ENCODE peak calls at places on chromosome 13, in four cellular contexts. U is activated CD4-positive, CD25-positive, alpha-beta regulatory T cell; F is frontal cortex; E is ureter. T is an unnamed sample.

GRCh38 chr13:45341799-45342584 is 1.0 kb upstream of the TPT1 start:
- DNase-seq in E (peak), F (no peak), U (no peak), T (no peak)

GRCh38 chr13:96822900-96823299 is 171.4 kb downstream of the OXGR1 start:
- DNase-seq in U (no peak), E (no peak), F (no peak), T (no peak)

GRCh38 chr13:101529419-101529818 is 76.9 kb downstream of the ITGBL1 start:
- DNase-seq in E (no peak), U (no peak), F (no peak), T (no peak)

GRCh38 chr13:77918391-77919261 is at the start of gene EDNRB:
- DNase-seq in E (peak), F (peak), U (no peak), T (no peak)

GRCh38 chr13:103960011-103960410 is 893.8 kb upstream of the SLC10A2 start:
- DNase-seq in U (no peak), E (no peak), F (no peak), T (no peak)

GRCh38 chr13:35157143-35157755 is 215.2 kb downstream of the NBEA start:
- DNase-seq in F (no peak), E (peak), U (no peak), T (peak)

GRCh38 chr13:93450226-93450625 is 223.6 kb downstream of the GPC6 start:
- DNase-seq in U (no peak), F (no peak), E (no peak), T (no peak)

GRCh38 chr13:102203718-102204117 is 198.1 kb downstream of the FGF14 start:
- DNase-seq in E (no peak), F (no peak), U (no peak), T (no peak)

GRCh38 chr13:109651854-109652253 is 134.5 kb downstream of the IRS2 start:
- DNase-seq in F (no peak), E (no peak), U (no peak), T (no peak)

GRCh38 chr13:107209811-107210210 is 641.9 kb upstream of the ARGLU1 start:
- DNase-seq in F (no peak), U (no peak), E (no peak), T (no peak)

GRCh38 chr13:113815151-113816058 is 48.5 kb downstream of the GAS6 start:
- DNase-seq in F (no peak), U (no peak), E (no peak), T (no peak)

GRCh38 chr13:110555601-110556223 is 5.8 kb downstream of the RAB20 start:
- DNase-seq in E (peak), F (no peak), U (no peak), T (no peak)

GRCh38 chr13:65971541-65971940 is 1258.6 kb downstream of the PCDH9 start:
- DNase-seq in E (no peak), U (no peak), F (no peak), T (no peak)

GRCh38 chr13:32940601-32941000 is 75.6 kb upstream of the KL start:
- DNase-seq in U (no peak), E (no peak), F (no peak), T (no peak)

GRCh38 chr13:33193428-33193974 is 92.1 kb downstream of the STARD13 start:
- DNase-seq in E (no peak), U (no peak), F (no peak), T (no peak)

GRCh38 chr13:20714161-20714560 is 10.7 kb downstream of the IL17D start:
- DNase-seq in F (no peak), U (no peak), E (no peak), T (no peak)

GRCh38 chr13:41668130-41668757 is 210.9 kb downstream of the RGCC start:
- DNase-seq in U (no peak), E (peak), F (peak), T (peak)

GRCh38 chr13:79782541-79783216 is 301.7 kb downstream of the NDFIP2 start:
- DNase-seq in U (no peak), E (peak), F (no peak), T (peak)

GRCh38 chr13:93727301-93728141 is 500.9 kb downstream of the GPC6 start:
- DNase-seq in F (no peak), E (no peak), U (no peak), T (no peak)

GRCh38 chr13:109904218-109904617 is 117.8 kb upstream of the IRS2 start:
- DNase-seq in U (no peak), E (no peak), F (no peak), T (no peak)

GRCh38 chr13:61695147-61695546 is 279.5 kb upstream of the PCDH20 start:
- DNase-seq in U (no peak), E (no peak), F (no peak), T (no peak)

GRCh38 chr13:74131206-74131605 is 3.0 kb downstream of the KLF12 start:
- DNase-seq in E (no peak), U (no peak), F (no peak), T (no peak)

GRCh38 chr13:78636493-78636892 is 22.5 kb downstream of the OBI1 start:
- DNase-seq in U (no peak), F (no peak), E (no peak), T (no peak)

GRCh38 chr13:77002590-77003190 is 10.8 kb downstream of the CLN5 start:
- DNase-seq in E (no peak), U (no peak), F (no peak), T (no peak)

GRCh38 chr13:35347679-35348205 is 128.7 kb downstream of the MAB21L1 start:
- DNase-seq in E (no peak), U (no peak), F (no peak), T (no peak)

GRCh38 chr13:20442798-20443381 is 82.8 kb downstream of the CRYL1 start:
- DNase-seq in E (no peak), F (no peak), U (no peak), T (no peak)

GRCh38 chr13:33953203-33953602 is 135.3 kb downstream of the RFC3 start:
- DNase-seq in E (no peak), U (no peak), F (no peak), T (no peak)

GRCh38 chr13:40530961-40531360 is 135.5 kb downstream of the FOXO1 start:
- DNase-seq in U (no peak), F (no peak), E (no peak), T (no peak)

GRCh38 chr13:111049791-111050538 is 65.1 kb upstream of the ARHGEF7 start:
- DNase-seq in F (no peak), U (no peak), E (no peak), T (no peak)

GRCh38 chr13:40171566-40171965 is 494.9 kb downstream of the FOXO1 start:
- DNase-seq in E (no peak), F (no peak), U (no peak), T (no peak)

GRCh38 chr13:76307157-76307556 is 579.0 kb downstream of the KCTD12 start:
- DNase-seq in U (no peak), F (no peak), E (no peak), T (no peak)

GRCh38 chr13:36313047-36313969 is 15.7 kb upstream of the CCDC169 start:
- DNase-seq in F (no peak), U (no peak), E (no peak), T (no peak)

GRCh38 chr13:77479326-77479725 is 56.2 kb upstream of the SCEL start:
- DNase-seq in E (no peak), F (no peak), U (no peak), T (no peak)

GRCh38 chr13:24228852-24229458 is 68.4 kb downstream of the SPATA13 start:
- DNase-seq in F (no peak), E (no peak), U (no peak), T (no peak)

T was measured in progenitor cell of endocrine pancreas.